ENCODE peak calls at places on chromosomes 5 and 9, in seven cellular contexts. O is GM12878, Z is GM23248, R is mammary epithelial cell, W is H1, E is PC-3, N is HepG2. X is an unnamed sample.

GRCh38 chr5:149027636-149028035 is 35.2 kb downstream of the SH3TC2 start:
- DNase-seq in Z (no peak), R (no peak), W (no peak), E (no peak), O (no peak), N (no peak), X (no peak)

GRCh38 chr9:81777514-81777913 is 88.2 kb upstream of the TLE1 start:
- DNase-seq in E (no peak), N (no peak), Z (no peak), O (no peak), R (no peak), W (no peak), X (no peak)

GRCh38 chr5:11946317-11946716 is 42.1 kb upstream of the CTNND2 start:
- DNase-seq in N (no peak), Z (no peak), R (no peak), O (no peak), W (no peak), E (peak; percentile 48), X (no peak)

GRCh38 chr5:141957367-141957993 is 522 bp downstream of the PCDH12 start:
- DNase-seq in R (no peak), W (no peak), Z (no peak), E (no peak), O (no peak), N (no peak), X (no peak)

GRCh38 chr9:136550439-136551085 is 4.7 kb upstream of the NOTCH1 start:
- DNase-seq in W (no peak), Z (no peak), N (no peak), E (no peak), O (no peak), R (peak; percentile 79), X (no peak)

GRCh38 chr9:20356392-20357206 is 265.7 kb downstream of the MLLT3 start:
- DNase-seq in Z (peak; percentile 89), R (peak; percentile 70), W (peak; percentile 36), N (peak; percentile 64), E (peak; percentile 75), O (peak; percentile 36), X (peak; percentile 84)

GRCh38 chr5:38157024-38157423 is 101.3 kb upstream of the EGFLAM start:
- DNase-seq in N (no peak), E (no peak), W (no peak), R (no peak), O (no peak), Z (peak; percentile 3), X (no peak)

GRCh38 chr5:178590141-178590923 is at the start of gene COL23A1:
- DNase-seq in E (peak; percentile 40), O (no peak), W (no peak), R (peak; percentile 33), N (no peak), Z (peak; percentile 65), X (peak; percentile 61)

GRCh38 chr5:73311291-73312110 is 137.1 kb downstream of the FOXD1 start:
- DNase-seq in R (peak; percentile 85), O (no peak), W (no peak), N (no peak), Z (peak; percentile 95), E (peak; percentile 47), X (peak; percentile 34)

GRCh38 chr9:72128526-72128925 is 20.7 kb upstream of the GDA start:
- DNase-seq in Z (peak; percentile 8), W (no peak), R (no peak), E (no peak), N (no peak), O (no peak), X (no peak)

GRCh38 chr5:76379316-76379715 is 23.8 kb upstream of the IQGAP2 start:
- DNase-seq in E (peak; percentile 52), R (peak; percentile 13), N (peak; percentile 57), O (no peak), W (no peak), Z (no peak), X (no peak)

GRCh38 chr5:125210241-125210947 is 464.0 kb upstream of the ZNF608 start:
- DNase-seq in O (no peak), N (no peak), W (no peak), Z (peak; percentile 13), R (peak; percentile 97), E (no peak), X (no peak)

GRCh38 chr9:106450549-106450948 is 412.4 kb upstream of the ZNF462 start:
- DNase-seq in Z (no peak), N (no peak), E (no peak), R (no peak), O (no peak), W (no peak), X (no peak)

DNA sequence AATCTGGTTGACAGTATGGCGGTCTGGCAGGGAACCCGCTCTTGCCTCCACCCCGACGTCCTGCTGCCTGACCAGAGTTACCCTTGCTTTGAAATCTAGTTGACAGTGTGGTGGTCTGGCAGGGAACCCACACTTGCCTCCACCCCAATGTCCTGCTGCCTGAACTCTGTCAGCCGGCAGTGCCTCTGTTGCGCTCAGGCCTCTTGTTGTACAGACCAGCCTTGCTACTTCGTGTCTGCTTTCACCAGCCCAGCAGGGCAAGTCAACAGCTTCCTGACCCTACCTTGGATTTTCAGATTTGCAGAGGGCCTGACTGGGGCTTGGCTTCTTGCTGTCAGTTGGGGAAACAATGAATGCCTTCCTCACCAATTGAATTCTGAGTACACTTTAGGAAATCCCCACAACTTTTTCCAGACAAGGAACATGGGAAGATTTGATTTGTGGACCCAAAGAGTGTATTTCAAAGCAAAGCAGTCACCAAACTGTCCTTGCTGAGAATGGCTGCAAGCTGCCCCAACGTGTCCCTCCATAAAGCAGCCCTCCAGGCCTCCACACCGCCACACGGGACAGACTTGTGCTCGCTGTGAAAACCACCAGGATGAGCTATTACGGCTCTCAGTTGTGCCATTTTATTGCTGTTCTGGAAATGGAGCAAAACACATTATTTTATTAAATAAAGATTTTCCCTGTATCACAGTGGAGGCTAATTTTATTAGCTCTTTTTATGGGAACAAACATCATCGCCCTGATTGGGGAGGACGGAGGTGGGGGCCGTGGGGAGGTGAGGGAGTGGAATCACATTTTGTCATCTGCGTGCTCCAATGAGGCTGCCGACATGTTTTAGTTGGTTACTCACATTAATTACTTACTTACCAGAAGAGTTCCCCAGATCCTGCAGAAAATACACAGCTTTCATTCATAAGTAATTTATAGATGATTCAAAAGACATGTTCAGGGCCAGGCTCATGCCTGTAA is 189.3 kb downstream of the AOPEP start:
- DNase-seq in N (no peak), O (no peak), Z (no peak), E (no peak), R (no peak), W (no peak), X (no peak)
- H3K4me1 ChIP-seq in N (peaks cover 76% of the 10 kb centered on the region), O (no peaks in the 10 kb centered on the region), Z (peaks cover 46% of the 10 kb centered on the region), E (peaks cover 86% of the 10 kb centered on the region), R (peaks cover 57% of the 10 kb centered on the region), W (peaks cover 22% of the 10 kb centered on the region), X (peaks cover 5% of the 10 kb centered on the region)

GRCh38 chr5:173697931-173698579 is 81.6 kb upstream of the BOD1 start:
- DNase-seq in O (no peak), R (no peak), E (no peak), W (no peak), N (no peak), Z (no peak), X (no peak)

GRCh38 chr5:173703466-173703865 is 87.0 kb upstream of the BOD1 start:
- DNase-seq in N (no peak), E (no peak), Z (no peak), R (no peak), W (no peak), O (no peak), X (no peak)

GRCh38 chr5:173696216-173696615 is 79.8 kb upstream of the BOD1 start:
- DNase-seq in Z (no peak), E (no peak), W (no peak), O (no peak), R (no peak), N (no peak), X (no peak)

GRCh38 chr5:173704615-173705511 is 88.4 kb upstream of the BOD1 start:
- DNase-seq in N (no peak), R (no peak), O (no peak), W (no peak), E (no peak), Z (no peak), X (no peak)

DNA sequence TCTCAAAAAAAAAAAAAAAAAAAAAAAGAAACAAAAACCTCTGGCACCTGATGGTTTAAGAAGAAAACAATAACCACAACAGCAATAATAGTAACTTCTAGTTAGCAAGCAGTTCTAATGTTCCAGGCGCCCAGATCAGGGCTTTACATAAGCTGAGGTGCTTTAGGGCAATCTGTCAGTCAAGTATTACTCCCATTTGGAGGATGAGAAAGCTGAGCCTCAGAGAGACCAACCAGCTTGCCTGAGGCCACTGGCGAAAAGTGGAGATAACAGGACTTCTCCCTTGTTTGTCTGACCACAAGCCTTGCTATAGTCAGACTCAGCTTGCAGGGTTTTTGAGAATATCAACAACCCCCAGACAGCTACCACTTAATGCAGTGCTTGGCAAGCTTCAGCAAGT is 83.5 kb upstream of the BOD1 start:
- DNase-seq in E (no peak), W (no peak), O (no peak), Z (no peak), R (no peak), N (no peak), X (no peak)
- H3K27ac ChIP-seq in E (no peak overlapping the region), W (no peak overlapping the region), O (no peak overlapping the region), Z (no peak overlapping the region), R (no peak overlapping the region), N (no peak overlapping the region), X (no peak overlapping the region)

GRCh38 chr9:113350338-113350672 is 964 bp downstream of the BSPRY start:
- DNase-seq in O (no peak), W (no peak), Z (no peak), E (no peak), R (no peak), N (no peak), X (no peak)
- TF ChIP-seq EZH2 in O (no peak), W (no peak), Z (no peak), E (no peak), R (peak; percentile 62), N (no peak), X (peak; percentile 41)

DNA sequence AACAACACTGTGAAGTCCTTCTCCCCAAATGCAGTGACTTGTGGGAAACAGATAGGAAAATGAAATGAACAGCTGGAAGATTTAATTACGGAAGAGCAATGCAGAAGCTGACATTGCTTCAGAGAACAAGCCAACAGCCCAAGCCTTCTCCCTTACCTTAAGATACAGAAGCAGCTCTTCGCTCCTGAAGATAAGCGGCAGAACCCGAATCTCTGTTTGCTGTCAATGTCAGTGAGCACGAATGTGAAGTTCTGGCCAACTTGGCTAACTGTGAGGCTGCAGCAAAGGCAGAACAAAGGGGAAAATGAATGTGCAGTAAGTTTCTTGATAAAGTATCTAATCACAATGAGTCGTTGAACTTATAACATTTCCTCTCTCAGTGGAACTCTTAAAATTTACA is 172.4 kb downstream of the DENND1A start:
- DNase-seq in W (no peak), R (no peak), Z (no peak), E (no peak), N (no peak), O (no peak), X (no peak)
- H3K4me1 ChIP-seq in W (peaks cover 15% of the 10 kb centered on the region), R (no peaks in the 10 kb centered on the region), Z (peaks cover 12% of the 10 kb centered on the region), E (no peaks in the 10 kb centered on the region), N (peaks cover 18% of the 10 kb centered on the region), O (peaks cover 17% of the 10 kb centered on the region), X (no peaks in the 10 kb centered on the region)

X was measured in A673.